ENCODE peak calls at places on chromosomes 5 and 9, in nine cellular contexts. One of them, this sample, is unnamed.
A peak's percentile ranks its signal among the peaks of the same experiment; 100 is the strongest.

GRCh38 chr5:97043511-97043910 is 98.9 kb downstream of the LIX1 start:
- DNase-seq in T-helper 1 cell: no peak
- DNase-seq in HuH-7.5: no peak
- DNase-seq in lung: no peak
- DNase-seq in activated T-helper 1 cell treated with Interleukin-2 at 50 U/mL for 16 hours: no peak
- DNase-seq in stromal cell of bone marrow: no peak
- DNase-seq in H54: no peak
- DNase-seq in NCI-H1436: no peak
- DNase-seq in posterior vena cava: no peak
- DNase-seq in this sample: no peak

GRCh38 chr5:37810311-37810710 is 29.5 kb downstream of the GDNF start:
- DNase-seq in T-helper 1 cell: no peak
- DNase-seq in posterior vena cava: no peak
- DNase-seq in HuH-7.5: no peak
- DNase-seq in H54: no peak
- DNase-seq in stromal cell of bone marrow: no peak
- DNase-seq in lung: no peak
- DNase-seq in activated T-helper 1 cell treated with Interleukin-2 at 50 U/mL for 16 hours: no peak
- DNase-seq in NCI-H1436: no peak
- DNase-seq in this sample: no peak

GRCh38 chr5:78747703-78748359 is 99.3 kb upstream of the LHFPL2 start:
- DNase-seq in H54: no peak
- DNase-seq in lung: no peak
- DNase-seq in stromal cell of bone marrow: peak; percentile 78
- DNase-seq in HuH-7.5: no peak
- DNase-seq in NCI-H1436: no peak
- DNase-seq in T-helper 1 cell: no peak
- DNase-seq in activated T-helper 1 cell treated with Interleukin-2 at 50 U/mL for 16 hours: no peak
- DNase-seq in posterior vena cava: no peak
- DNase-seq in this sample: no peak

GRCh38 chr5:10157085-10157669 is 92.5 kb downstream of the ATPSCKMT start:
- DNase-seq in H54: no peak
- DNase-seq in stromal cell of bone marrow: no peak
- DNase-seq in HuH-7.5: no peak
- DNase-seq in T-helper 1 cell: no peak
- DNase-seq in posterior vena cava: no peak
- DNase-seq in NCI-H1436: no peak
- DNase-seq in activated T-helper 1 cell treated with Interleukin-2 at 50 U/mL for 16 hours: no peak
- DNase-seq in lung: no peak
- DNase-seq in this sample: no peak

GRCh38 chr9:93676310-93677054 is 100.1 kb downstream of the PHF2 start:
- DNase-seq in NCI-H1436: no peak
- DNase-seq in posterior vena cava: peak; percentile 74
- DNase-seq in activated T-helper 1 cell treated with Interleukin-2 at 50 U/mL for 16 hours: no peak
- DNase-seq in HuH-7.5: no peak
- DNase-seq in lung: no peak
- DNase-seq in H54: no peak
- DNase-seq in stromal cell of bone marrow: no peak
- DNase-seq in T-helper 1 cell: no peak
- DNase-seq in this sample: no peak

GRCh38 chr5:125109293-125109692 is 362.9 kb upstream of the ZNF608 start:
- DNase-seq in T-helper 1 cell: no peak
- DNase-seq in HuH-7.5: no peak
- DNase-seq in stromal cell of bone marrow: no peak
- DNase-seq in H54: no peak
- DNase-seq in lung: no peak
- DNase-seq in posterior vena cava: no peak
- DNase-seq in activated T-helper 1 cell treated with Interleukin-2 at 50 U/mL for 16 hours: no peak
- DNase-seq in NCI-H1436: no peak
- DNase-seq in this sample: no peak

GRCh38 chr5:65426656-65427055 is 55.1 kb downstream of the ADAMTS6 start:
- DNase-seq in T-helper 1 cell: no peak
- DNase-seq in lung: no peak
- DNase-seq in H54: no peak
- DNase-seq in posterior vena cava: no peak
- DNase-seq in NCI-H1436: no peak
- DNase-seq in HuH-7.5: no peak
- DNase-seq in activated T-helper 1 cell treated with Interleukin-2 at 50 U/mL for 16 hours: no peak
- DNase-seq in stromal cell of bone marrow: no peak
- DNase-seq in this sample: no peak

GRCh38 chr5:171835066-171835465 is 49.4 kb downstream of the SMIM23 start:
- DNase-seq in HuH-7.5: no peak
- DNase-seq in posterior vena cava: no peak
- DNase-seq in T-helper 1 cell: no peak
- DNase-seq in activated T-helper 1 cell treated with Interleukin-2 at 50 U/mL for 16 hours: no peak
- DNase-seq in NCI-H1436: no peak
- DNase-seq in H54: no peak
- DNase-seq in stromal cell of bone marrow: no peak
- DNase-seq in lung: no peak
- DNase-seq in this sample: no peak

GRCh38 chr5:55546991-55547390 is 12.2 kb upstream of the PLPP1 start:
- DNase-seq in T-helper 1 cell: no peak
- DNase-seq in HuH-7.5: no peak
- DNase-seq in H54: no peak
- DNase-seq in lung: no peak
- DNase-seq in posterior vena cava: no peak
- DNase-seq in stromal cell of bone marrow: no peak
- DNase-seq in activated T-helper 1 cell treated with Interleukin-2 at 50 U/mL for 16 hours: no peak
- DNase-seq in NCI-H1436: no peak
- DNase-seq in this sample: no peak

GRCh38 chr5:149667084-149667826 is 62.9 kb upstream of the PPARGC1B start:
- DNase-seq in T-helper 1 cell: no peak
- DNase-seq in HuH-7.5: peak; percentile 46
- DNase-seq in NCI-H1436: no peak
- DNase-seq in posterior vena cava: no peak
- DNase-seq in H54: peak; percentile 33
- DNase-seq in activated T-helper 1 cell treated with Interleukin-2 at 50 U/mL for 16 hours: no peak
- DNase-seq in lung: no peak
- DNase-seq in stromal cell of bone marrow: no peak
- DNase-seq in this sample: no peak

GRCh38 chr9:114232091-114232440 is 76.7 kb downstream of the COL27A1 start:
- DNase-seq in posterior vena cava: no peak
- DNase-seq in NCI-H1436: no peak
- DNase-seq in H54: no peak
- DNase-seq in activated T-helper 1 cell treated with Interleukin-2 at 50 U/mL for 16 hours: no peak
- DNase-seq in T-helper 1 cell: no peak
- DNase-seq in stromal cell of bone marrow: no peak
- DNase-seq in lung: no peak
- DNase-seq in HuH-7.5: no peak
- DNase-seq in this sample: no peak

GRCh38 chr5:115948013-115948605 is 14.2 kb upstream of the LVRN start:
- DNase-seq in posterior vena cava: no peak
- DNase-seq in stromal cell of bone marrow: peak; percentile 59
- DNase-seq in lung: no peak
- DNase-seq in H54: no peak
- DNase-seq in T-helper 1 cell: no peak
- DNase-seq in activated T-helper 1 cell treated with Interleukin-2 at 50 U/mL for 16 hours: no peak
- DNase-seq in NCI-H1436: no peak
- DNase-seq in HuH-7.5: no peak
- DNase-seq in this sample: no peak

GRCh38 chr5:53095931-53096525 is 13.5 kb downstream of the MOCS2 start:
- DNase-seq in H54: peak; percentile 5
- DNase-seq in posterior vena cava: no peak
- DNase-seq in T-helper 1 cell: peak; percentile 25
- DNase-seq in HuH-7.5: no peak
- DNase-seq in activated T-helper 1 cell treated with Interleukin-2 at 50 U/mL for 16 hours: peak; percentile 35
- DNase-seq in NCI-H1436: peak; percentile 37
- DNase-seq in stromal cell of bone marrow: peak; percentile 43
- DNase-seq in lung: peak; percentile 58
- DNase-seq in this sample: peak; percentile 49

GRCh38 chr9:98391406-98391805 is 136.0 kb upstream of the TBC1D2 start:
- DNase-seq in stromal cell of bone marrow: no peak
- DNase-seq in lung: no peak
- DNase-seq in H54: no peak
- DNase-seq in HuH-7.5: no peak
- DNase-seq in activated T-helper 1 cell treated with Interleukin-2 at 50 U/mL for 16 hours: no peak
- DNase-seq in T-helper 1 cell: no peak
- DNase-seq in NCI-H1436: no peak
- DNase-seq in posterior vena cava: no peak
- DNase-seq in this sample: no peak

GRCh38 chr5:95403996-95404395 is 12.8 kb downstream of the FAM81B start:
- DNase-seq in NCI-H1436: no peak
- DNase-seq in H54: peak; percentile 11
- DNase-seq in activated T-helper 1 cell treated with Interleukin-2 at 50 U/mL for 16 hours: no peak
- DNase-seq in lung: no peak
- DNase-seq in T-helper 1 cell: no peak
- DNase-seq in posterior vena cava: no peak
- DNase-seq in HuH-7.5: no peak
- DNase-seq in stromal cell of bone marrow: no peak
- DNase-seq in this sample: no peak

GRCh38 chr9:90307177-90307833 is 335.3 kb downstream of the DIRAS2 start:
- DNase-seq in activated T-helper 1 cell treated with Interleukin-2 at 50 U/mL for 16 hours: no peak
- DNase-seq in HuH-7.5: no peak
- DNase-seq in lung: no peak
- DNase-seq in stromal cell of bone marrow: no peak
- DNase-seq in NCI-H1436: no peak
- DNase-seq in H54: no peak
- DNase-seq in T-helper 1 cell: no peak
- DNase-seq in posterior vena cava: no peak
- DNase-seq in this sample: no peak

GRCh38 chr9:38022995-38023394 is 46.0 kb downstream of the SHB start:
- DNase-seq in T-helper 1 cell: no peak
- DNase-seq in NCI-H1436: no peak
- DNase-seq in H54: no peak
- DNase-seq in activated T-helper 1 cell treated with Interleukin-2 at 50 U/mL for 16 hours: no peak
- DNase-seq in stromal cell of bone marrow: no peak
- DNase-seq in lung: no peak
- DNase-seq in posterior vena cava: no peak
- DNase-seq in HuH-7.5: no peak
- DNase-seq in this sample: no peak

GRCh38 chr9:128127568-128127989 is at the start of gene PTGES2:
- DNase-seq in HuH-7.5: peak; percentile 64
- DNase-seq in H54: peak; percentile 93
- DNase-seq in stromal cell of bone marrow: peak; percentile 81
- DNase-seq in NCI-H1436: peak; percentile 64
- DNase-seq in activated T-helper 1 cell treated with Interleukin-2 at 50 U/mL for 16 hours: peak; percentile 68
- DNase-seq in posterior vena cava: peak; percentile 95
- DNase-seq in lung: peak; percentile 79
- DNase-seq in T-helper 1 cell: peak; percentile 80
- DNase-seq in this sample: peak; percentile 73